ENCODE peak calls at places on chromosome 2, in six cellular contexts. R is ovary, X is endothelial cell of umbilical vein, P is A549, A is tibial nerve, W is Peyer's patch. J is an unnamed sample.

GRCh38 chr2:75309596-75310290 is 110.4 kb upstream of the TACR1 start:
- DNase-seq in R (no peak), X (no peak), P (no peak), A (no peak), W (no peak), J (peak)

GRCh38 chr2:206211657-206212255 is 52.1 kb downstream of the EEF1B2 start:
- DNase-seq in R (no peak), X (no peak), P (peak), A (no peak), W (no peak), J (no peak)

GRCh38 chr2:18791172-18791797 is 201.9 kb upstream of the NT5C1B start:
- DNase-seq in R (no peak), X (no peak), P (no peak), A (no peak), W (no peak), J (no peak)

GRCh38 chr2:84880645-84881521 is at the start of gene TRABD2A:
- DNase-seq in R (peak), X (no peak), P (peak), A (no peak), W (peak), J (no peak)

GRCh38 chr2:112881217-112882000 is 29.6 kb upstream of the IL37 start:
- DNase-seq in R (no peak), X (peak), P (no peak), A (no peak), W (no peak), J (peak)

GRCh38 chr2:172480301-172481218 is 53.2 kb downstream of the ITGA6 start:
- DNase-seq in R (peak), X (peak), P (no peak), A (no peak), W (no peak), J (no peak)

GRCh38 chr2:25077792-25078170 is 35.9 kb downstream of the EFR3B start:
- DNase-seq in R (no peak), X (no peak), P (no peak), A (no peak), W (no peak), J (no peak)

GRCh38 chr2:178220814-178221213 is 26.5 kb downstream of the OSBPL6 start:
- DNase-seq in R (no peak), X (no peak), P (no peak), A (no peak), W (no peak), J (no peak)

GRCh38 chr2:29601872-29602271 is 319.5 kb downstream of the ALK start:
- DNase-seq in R (no peak), X (no peak), P (no peak), A (no peak), W (no peak), J (no peak)

GRCh38 chr2:137508739-137509384 is 455.4 kb upstream of the HNMT start:
- DNase-seq in R (no peak), X (no peak), P (no peak), A (no peak), W (no peak), J (no peak)

GRCh38 chr2:26666671-26667070 is 25.5 kb upstream of the CIB4 start:
- DNase-seq in R (no peak), X (no peak), P (no peak), A (no peak), W (no peak), J (no peak)

GRCh38 chr2:45438872-45439665 is 172.0 kb downstream of the SRBD1 start:
- DNase-seq in R (no peak), X (no peak), P (no peak), A (no peak), W (no peak), J (peak)

GRCh38 chr2:155250800-155251199 is 552.3 kb downstream of the KCNJ3 start:
- DNase-seq in R (no peak), X (peak), P (peak), A (no peak), W (no peak), J (no peak)

GRCh38 chr2:239271471-239272255 is 129.2 kb downstream of the HDAC4 start:
- DNase-seq in R (no peak), X (no peak), P (no peak), A (peak), W (no peak), J (no peak)

GRCh38 chr2:88227446-88227845 is 57.3 kb downstream of the THNSL2 start:
- DNase-seq in R (no peak), X (no peak), P (peak), A (no peak), W (no peak), J (no peak)

GRCh38 chr2:26911911-26912861 is 58.3 kb upstream of the MAPRE3 start:
- DNase-seq in R (no peak), X (no peak), P (no peak), A (no peak), W (no peak), J (no peak)

GRCh38 chr2:224009605-224010330 is 29.3 kb downstream of the SERPINE2 start:
- DNase-seq in R (no peak), X (peak), P (peak), A (no peak), W (no peak), J (peak)

GRCh38 chr2:176177580-176178270 is 10.7 kb upstream of the HOXD1 start:
- DNase-seq in R (no peak), X (peak), P (no peak), A (no peak), W (no peak), J (no peak)

GRCh38 chr2:26530696-26531095 is 52.8 kb upstream of the OTOF start:
- DNase-seq in R (no peak), X (peak), P (no peak), A (no peak), W (no peak), J (no peak)

GRCh38 chr2:183124222-183124956 is at the start of gene NUP35:
- DNase-seq in R (peak), X (peak), P (peak), A (peak), W (peak), J (peak)
- TF ChIP-seq POLR2A in R (no peak), X (peak), P (peak), A (peak), W (no peak), J (peak)

GRCh38 chr2:8677646-8678592 is 3.9 kb upstream of the ID2 start:
- DNase-seq in R (peak), X (peak), P (peak), A (peak), W (peak), J (peak)

GRCh38 chr2:8676915-8677645 is 4.8 kb upstream of the ID2 start:
- DNase-seq in R (no peak), X (no peak), P (no peak), A (no peak), W (no peak), J (no peak)

GRCh38 chr2:8679567-8679826 is 2.4 kb upstream of the ID2 start:
- DNase-seq in R (no peak), X (no peak), P (no peak), A (no peak), W (no peak), J (no peak)

GRCh38 chr2:8679827-8680731 is 1.8 kb upstream of the ID2 start:
- DNase-seq in R (peak), X (peak), P (peak), A (peak), W (peak), J (peak)

DNA sequence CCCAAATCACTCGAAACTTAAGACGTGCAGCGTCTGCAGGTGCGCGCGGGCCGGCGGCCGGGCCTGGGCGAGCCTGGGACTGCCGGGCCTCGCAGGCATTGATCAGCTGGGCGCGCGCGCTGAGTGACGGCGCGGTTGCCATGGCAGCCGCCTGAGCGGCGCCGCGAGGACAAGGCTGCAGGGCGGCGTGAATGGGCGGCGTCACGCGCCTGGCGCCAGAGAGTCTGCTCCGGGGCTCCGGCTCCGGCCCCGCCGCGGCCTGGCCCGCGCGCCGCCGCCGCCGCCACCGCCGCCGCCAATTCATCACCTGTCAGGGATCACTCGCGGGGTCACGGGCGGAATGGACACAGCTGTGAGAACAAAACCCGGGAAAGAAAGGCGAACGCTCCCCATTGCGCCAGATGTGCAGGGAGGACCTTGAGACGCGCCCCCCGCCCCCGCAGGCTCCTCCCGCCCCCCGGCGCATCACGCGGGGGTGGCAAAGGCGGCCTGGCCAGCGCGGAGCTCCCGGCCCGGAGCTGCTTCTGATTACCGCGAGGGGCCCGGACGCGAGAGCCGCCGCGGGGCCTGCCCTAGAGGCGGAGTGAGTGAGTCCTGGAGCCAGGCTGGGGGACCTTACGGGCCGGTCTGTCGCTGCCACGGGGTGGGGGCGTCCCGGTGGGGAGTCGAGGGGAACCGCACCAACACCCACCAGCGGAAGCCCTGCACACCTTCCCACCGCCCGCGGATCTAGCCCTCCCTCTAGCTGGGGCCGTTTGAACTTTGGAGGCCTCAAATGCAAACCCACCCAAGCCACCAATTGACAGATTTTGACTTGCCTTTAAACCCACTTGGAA is 2.9 kb upstream of the ID2 start:
- DNase-seq in R (peak), X (peak), P (peak), A (peak), W (peak), J (peak)
- TF ChIP-seq POLR2A in R (no peak), X (no peak), P (peak), A (peak), W (peak), J (peak)

DNA sequence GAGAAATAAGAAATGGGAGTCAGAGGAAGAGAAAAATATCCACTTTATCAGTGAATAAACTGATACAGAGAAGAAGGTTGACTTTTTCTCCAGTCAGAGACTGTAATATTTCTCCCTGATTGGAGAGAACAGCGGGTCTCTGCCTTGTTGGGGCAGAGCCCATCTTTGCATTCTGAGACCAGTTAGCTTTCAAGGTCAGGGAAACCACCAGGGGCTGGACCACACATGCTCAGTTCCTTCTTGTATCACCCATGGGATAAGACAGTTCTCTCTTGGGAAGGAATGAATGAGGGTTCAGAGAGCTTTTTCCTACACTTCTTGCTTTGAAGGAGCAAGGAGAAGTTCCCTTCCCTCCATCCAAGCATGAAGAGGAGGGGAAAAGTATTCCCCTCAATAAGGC is 12.2 kb downstream of the GPATCH11 start:
- DNase-seq in R (no peak), X (no peak), P (no peak), A (no peak), W (no peak), J (no peak)
- TF ChIP-seq POLR2A in R (no peak), X (no peak), P (no peak), A (no peak), W (no peak), J (no peak)

DNA sequence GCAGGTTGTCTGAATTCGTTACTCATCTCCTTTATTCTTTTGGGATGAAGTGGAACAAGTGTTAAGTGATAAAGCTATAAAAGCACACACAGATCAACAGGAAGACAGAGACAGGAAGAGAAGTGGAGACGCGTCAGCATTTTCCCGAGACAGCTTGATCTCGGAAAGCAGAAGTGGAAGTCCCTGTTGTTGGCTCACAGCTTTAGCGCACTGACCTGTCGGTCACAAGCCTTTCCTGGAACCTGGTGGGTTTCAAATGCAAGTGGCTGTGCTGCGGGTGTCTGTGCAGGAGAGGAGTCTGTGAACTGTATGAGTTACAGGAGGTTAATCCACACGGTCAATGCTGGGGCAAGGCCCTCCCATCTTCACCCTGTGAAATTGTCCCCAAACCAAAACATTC is 116.6 kb upstream of the PELI1 start:
- DNase-seq in R (peak), X (peak), P (no peak), A (peak), W (no peak), J (no peak)
- TF ChIP-seq POLR2A in R (no peak), X (peak), P (no peak), A (no peak), W (no peak), J (no peak)

GRCh38 chr2:96308248-96308647 is 2.9 kb upstream of the SNRNP200 start:
- DNase-seq in R (no peak), X (no peak), P (no peak), A (no peak), W (no peak), J (peak)
- TF ChIP-seq POLR2A in R (no peak), X (no peak), P (no peak), A (no peak), W (no peak), J (no peak)

GRCh38 chr2:232817756-232818155 is 41.4 kb upstream of the KCNJ13 start:
- DNase-seq in R (no peak), X (no peak), P (no peak), A (no peak), W (no peak), J (no peak)
- TF ChIP-seq POLR2A in R (no peak), X (no peak), P (no peak), A (no peak), W (no peak), J (no peak)